ENCODE peak calls at places on chromosomes 6 and 20, in five cellular contexts. One of them, this sample, is unnamed.

GRCh38 chr6:132763269-132763668 is 5.6 kb upstream of the VNN2 start:
- DNase-seq in mesenchymal stem cell: peak; percentile 45
- DNase-seq in nucleus accumbens: no peak
- DNase-seq in activated naive CD4-positive, alpha-beta T cell treated with anti-CD3 and anti-CD28 coated beads for 36 hours: peak; percentile 78
- DNase-seq in stimulated activated CD4-positive, alpha-beta T cell treated with anti-CD3 and anti-CD28 coated beads, Interleukin-1b, Interleukin-23, amount 100 ng/mL, for 24 hours: peak; percentile 13
- DNase-seq in this sample: no peak

GRCh38 chr20:43409041-43409913 is 48.4 kb upstream of the SRSF6 start:
- DNase-seq in nucleus accumbens: no peak
- DNase-seq in mesenchymal stem cell: peak; percentile 18
- DNase-seq in activated naive CD4-positive, alpha-beta T cell treated with anti-CD3 and anti-CD28 coated beads for 36 hours: peak; percentile 35
- DNase-seq in stimulated activated CD4-positive, alpha-beta T cell treated with anti-CD3 and anti-CD28 coated beads, Interleukin-1b, Interleukin-23, amount 100 ng/mL, for 24 hours: no peak
- DNase-seq in this sample: no peak

GRCh38 chr6:66771626-66772025 is 1064.6 kb upstream of the EYS start:
- DNase-seq in stimulated activated CD4-positive, alpha-beta T cell treated with anti-CD3 and anti-CD28 coated beads, Interleukin-1b, Interleukin-23, amount 100 ng/mL, for 24 hours: no peak
- DNase-seq in nucleus accumbens: no peak
- DNase-seq in mesenchymal stem cell: peak; percentile 6
- DNase-seq in activated naive CD4-positive, alpha-beta T cell treated with anti-CD3 and anti-CD28 coated beads for 36 hours: no peak
- DNase-seq in this sample: no peak

GRCh38 chr6:41546866-41547798 is 951 bp downstream of the FOXP4 start:
- DNase-seq in nucleus accumbens: no peak
- DNase-seq in stimulated activated CD4-positive, alpha-beta T cell treated with anti-CD3 and anti-CD28 coated beads, Interleukin-1b, Interleukin-23, amount 100 ng/mL, for 24 hours: no peak
- DNase-seq in mesenchymal stem cell: peak; percentile 54
- DNase-seq in activated naive CD4-positive, alpha-beta T cell treated with anti-CD3 and anti-CD28 coated beads for 36 hours: peak; percentile 55
- DNase-seq in this sample: no peak

GRCh38 chr6:148328876-148329567 is 13.6 kb upstream of the SASH1 start:
- DNase-seq in activated naive CD4-positive, alpha-beta T cell treated with anti-CD3 and anti-CD28 coated beads for 36 hours: no peak
- DNase-seq in stimulated activated CD4-positive, alpha-beta T cell treated with anti-CD3 and anti-CD28 coated beads, Interleukin-1b, Interleukin-23, amount 100 ng/mL, for 24 hours: no peak
- DNase-seq in mesenchymal stem cell: peak; percentile 29
- DNase-seq in nucleus accumbens: no peak
- DNase-seq in this sample: no peak

GRCh38 chr20:36147707-36148106 is 6.8 kb upstream of the EPB41L1 start:
- DNase-seq in nucleus accumbens: no peak
- DNase-seq in mesenchymal stem cell: peak; percentile 60
- DNase-seq in activated naive CD4-positive, alpha-beta T cell treated with anti-CD3 and anti-CD28 coated beads for 36 hours: no peak
- DNase-seq in stimulated activated CD4-positive, alpha-beta T cell treated with anti-CD3 and anti-CD28 coated beads, Interleukin-1b, Interleukin-23, amount 100 ng/mL, for 24 hours: no peak
- DNase-seq in this sample: no peak

GRCh38 chr6:157271441-157271840 is 51.9 kb downstream of the TMEM242 start:
- DNase-seq in nucleus accumbens: no peak
- DNase-seq in activated naive CD4-positive, alpha-beta T cell treated with anti-CD3 and anti-CD28 coated beads for 36 hours: no peak
- DNase-seq in mesenchymal stem cell: no peak
- DNase-seq in stimulated activated CD4-positive, alpha-beta T cell treated with anti-CD3 and anti-CD28 coated beads, Interleukin-1b, Interleukin-23, amount 100 ng/mL, for 24 hours: no peak
- DNase-seq in this sample: no peak

GRCh38 chr6:24376875-24377274 is 19.0 kb upstream of the DCDC2 start:
- DNase-seq in mesenchymal stem cell: no peak
- DNase-seq in nucleus accumbens: no peak
- DNase-seq in stimulated activated CD4-positive, alpha-beta T cell treated with anti-CD3 and anti-CD28 coated beads, Interleukin-1b, Interleukin-23, amount 100 ng/mL, for 24 hours: no peak
- DNase-seq in activated naive CD4-positive, alpha-beta T cell treated with anti-CD3 and anti-CD28 coated beads for 36 hours: no peak
- DNase-seq in this sample: no peak

GRCh38 chr6:166494757-166495486 is 91.6 kb downstream of the RAMACL start:
- DNase-seq in activated naive CD4-positive, alpha-beta T cell treated with anti-CD3 and anti-CD28 coated beads for 36 hours: peak; percentile 28
- DNase-seq in nucleus accumbens: peak; percentile 62
- DNase-seq in mesenchymal stem cell: no peak
- DNase-seq in stimulated activated CD4-positive, alpha-beta T cell treated with anti-CD3 and anti-CD28 coated beads, Interleukin-1b, Interleukin-23, amount 100 ng/mL, for 24 hours: peak; percentile 25
- DNase-seq in this sample: peak; percentile 66

GRCh38 chr20:43794326-43794725 is 67.5 kb upstream of the GTSF1L start:
- DNase-seq in stimulated activated CD4-positive, alpha-beta T cell treated with anti-CD3 and anti-CD28 coated beads, Interleukin-1b, Interleukin-23, amount 100 ng/mL, for 24 hours: no peak
- DNase-seq in activated naive CD4-positive, alpha-beta T cell treated with anti-CD3 and anti-CD28 coated beads for 36 hours: no peak
- DNase-seq in mesenchymal stem cell: no peak
- DNase-seq in nucleus accumbens: no peak
- DNase-seq in this sample: no peak

GRCh38 chr20:38883081-38883980 is 42.9 kb upstream of the FAM83D start:
- DNase-seq in stimulated activated CD4-positive, alpha-beta T cell treated with anti-CD3 and anti-CD28 coated beads, Interleukin-1b, Interleukin-23, amount 100 ng/mL, for 24 hours: no peak
- DNase-seq in mesenchymal stem cell: no peak
- DNase-seq in nucleus accumbens: peak; percentile 57
- DNase-seq in activated naive CD4-positive, alpha-beta T cell treated with anti-CD3 and anti-CD28 coated beads for 36 hours: no peak
- DNase-seq in this sample: peak; percentile 44

GRCh38 chr20:63708301-63709148 is 686 bp downstream of the ZGPAT start:
- DNase-seq in stimulated activated CD4-positive, alpha-beta T cell treated with anti-CD3 and anti-CD28 coated beads, Interleukin-1b, Interleukin-23, amount 100 ng/mL, for 24 hours: no peak
- DNase-seq in activated naive CD4-positive, alpha-beta T cell treated with anti-CD3 and anti-CD28 coated beads for 36 hours: peak; percentile 6
- DNase-seq in mesenchymal stem cell: no peak
- DNase-seq in nucleus accumbens: no peak
- DNase-seq in this sample: no peak

GRCh38 chr6:21073318-21073839 is 520.2 kb upstream of the SOX4 start:
- DNase-seq in mesenchymal stem cell: no peak
- DNase-seq in stimulated activated CD4-positive, alpha-beta T cell treated with anti-CD3 and anti-CD28 coated beads, Interleukin-1b, Interleukin-23, amount 100 ng/mL, for 24 hours: no peak
- DNase-seq in nucleus accumbens: no peak
- DNase-seq in activated naive CD4-positive, alpha-beta T cell treated with anti-CD3 and anti-CD28 coated beads for 36 hours: no peak
- DNase-seq in this sample: no peak

GRCh38 chr20:62805711-62806382 is 1.2 kb downstream of the OGFR start:
- DNase-seq in mesenchymal stem cell: peak; percentile 46
- DNase-seq in stimulated activated CD4-positive, alpha-beta T cell treated with anti-CD3 and anti-CD28 coated beads, Interleukin-1b, Interleukin-23, amount 100 ng/mL, for 24 hours: no peak
- DNase-seq in activated naive CD4-positive, alpha-beta T cell treated with anti-CD3 and anti-CD28 coated beads for 36 hours: no peak
- DNase-seq in nucleus accumbens: no peak
- DNase-seq in this sample: no peak

GRCh38 chr6:157713451-157714152 is 109.4 kb upstream of the SNX9 start:
- DNase-seq in mesenchymal stem cell: no peak
- DNase-seq in nucleus accumbens: no peak
- DNase-seq in activated naive CD4-positive, alpha-beta T cell treated with anti-CD3 and anti-CD28 coated beads for 36 hours: no peak
- DNase-seq in stimulated activated CD4-positive, alpha-beta T cell treated with anti-CD3 and anti-CD28 coated beads, Interleukin-1b, Interleukin-23, amount 100 ng/mL, for 24 hours: no peak
- DNase-seq in this sample: no peak

GRCh38 chr6:138981416-138981815 is 6.6 kb downstream of the REPS1 start:
- DNase-seq in stimulated activated CD4-positive, alpha-beta T cell treated with anti-CD3 and anti-CD28 coated beads, Interleukin-1b, Interleukin-23, amount 100 ng/mL, for 24 hours: no peak
- DNase-seq in mesenchymal stem cell: peak; percentile 17
- DNase-seq in nucleus accumbens: no peak
- DNase-seq in activated naive CD4-positive, alpha-beta T cell treated with anti-CD3 and anti-CD28 coated beads for 36 hours: no peak
- DNase-seq in this sample: no peak

GRCh38 chr20:35134472-35134871 is 12.7 kb downstream of the EDEM2 start:
- DNase-seq in nucleus accumbens: no peak
- DNase-seq in mesenchymal stem cell: no peak
- DNase-seq in activated naive CD4-positive, alpha-beta T cell treated with anti-CD3 and anti-CD28 coated beads for 36 hours: no peak
- DNase-seq in stimulated activated CD4-positive, alpha-beta T cell treated with anti-CD3 and anti-CD28 coated beads, Interleukin-1b, Interleukin-23, amount 100 ng/mL, for 24 hours: no peak
- DNase-seq in this sample: no peak

GRCh38 chr6:170114187-170114945 is 176.5 kb downstream of the DLL1 start:
- DNase-seq in stimulated activated CD4-positive, alpha-beta T cell treated with anti-CD3 and anti-CD28 coated beads, Interleukin-1b, Interleukin-23, amount 100 ng/mL, for 24 hours: no peak
- DNase-seq in mesenchymal stem cell: no peak
- DNase-seq in nucleus accumbens: no peak
- DNase-seq in activated naive CD4-positive, alpha-beta T cell treated with anti-CD3 and anti-CD28 coated beads for 36 hours: no peak
- DNase-seq in this sample: no peak

GRCh38 chr6:9089724-9090123 is 654.4 kb upstream of the SLC35B3 start:
- DNase-seq in nucleus accumbens: no peak
- DNase-seq in activated naive CD4-positive, alpha-beta T cell treated with anti-CD3 and anti-CD28 coated beads for 36 hours: no peak
- DNase-seq in mesenchymal stem cell: no peak
- DNase-seq in stimulated activated CD4-positive, alpha-beta T cell treated with anti-CD3 and anti-CD28 coated beads, Interleukin-1b, Interleukin-23, amount 100 ng/mL, for 24 hours: no peak
- DNase-seq in this sample: no peak